ENCODE peak calls at places on chromosomes 3 and 15, in six cellular contexts. P is brain microvascular endothelial cell; A is CD8-positive, alpha-beta T cell; D is HFF-Myc; G is cardiac muscle cell; R is body of pancreas. V is an unnamed sample.

GRCh38 chr3:125186261-125186770 is 26.2 kb downstream of the SLC12A8 start:
- DNase-seq in P (peak), D (no peak), A (no peak), R (peak), G (peak), V (no peak)

GRCh38 chr3:186630950-186631624 is 9.1 kb upstream of the FETUB start:
- DNase-seq in R (no peak), P (no peak), A (no peak), D (no peak), G (no peak), V (no peak)

GRCh38 chr3:62686486-62686885 is 188.7 kb downstream of the CADPS start:
- DNase-seq in D (no peak), P (no peak), R (no peak), A (no peak), G (peak), V (no peak)

GRCh38 chr15:75989045-75989444 is 23.2 kb downstream of the NRG4 start:
- DNase-seq in D (no peak), R (no peak), G (no peak), P (no peak), A (no peak), V (no peak)

GRCh38 chr3:10763248-10763620 is 52.8 kb upstream of the SLC6A11 start:
- DNase-seq in A (no peak), P (no peak), R (no peak), D (no peak), G (no peak), V (no peak)

GRCh38 chr15:78018445-78018844 is 59.1 kb downstream of the TBC1D2B start:
- DNase-seq in R (peak), G (no peak), P (no peak), A (no peak), D (no peak), V (no peak)

GRCh38 chr3:128870327-128870726 is 9.1 kb upstream of the ACAD9 start:
- DNase-seq in G (no peak), P (no peak), A (no peak), D (no peak), R (no peak), V (no peak)

GRCh38 chr15:54289590-54290136 is 311.4 kb downstream of the UNC13C start:
- DNase-seq in R (no peak), G (no peak), D (no peak), A (no peak), P (no peak), V (no peak)

DNA sequence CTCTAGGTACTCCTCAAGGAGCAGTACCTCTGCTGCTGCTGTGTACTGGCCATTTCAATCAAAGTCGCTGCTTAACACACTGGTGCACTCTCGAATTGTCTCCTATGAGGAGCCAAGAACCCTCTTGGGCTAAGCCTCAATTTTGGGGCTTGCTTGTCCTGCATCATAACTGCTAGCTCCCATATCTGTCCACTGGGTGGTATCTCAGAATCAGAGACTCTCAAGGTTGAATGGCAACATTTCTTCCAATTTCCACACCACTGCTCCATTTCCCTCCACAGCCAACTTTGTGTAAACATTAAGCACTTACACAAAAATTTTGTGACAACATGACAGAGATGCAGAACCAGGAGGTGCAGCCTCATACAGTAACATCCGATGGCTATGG is 82.4 kb downstream of the XXYLT1 start:
- DNase-seq in R (no peak), G (no peak), A (no peak), P (no peak), D (no peak), V (no peak)
- TF ChIP-seq CTCF in R (no peak), G (peak), A (no peak), P (peak), D (no peak), V (peak)

GRCh38 chr15:40764766-40765136 is 883 bp downstream of the GCHFR start:
- DNase-seq in P (no peak), D (no peak), G (peak), R (no peak), A (no peak), V (no peak)
- H3K4me3 ChIP-seq in P (no peak), D (peak), G (peak), R (no peak), A (peak), V (peak)

GRCh38 chr3:134646086-134646485 is 4.7 kb downstream of the KY start:
- DNase-seq in G (no peak), P (no peak), R (no peak), D (no peak), A (no peak), V (no peak)
- TF ChIP-seq CTCF in G (no peak), P (no peak), R (no peak), D (no peak), A (no peak), V (no peak)

DNA sequence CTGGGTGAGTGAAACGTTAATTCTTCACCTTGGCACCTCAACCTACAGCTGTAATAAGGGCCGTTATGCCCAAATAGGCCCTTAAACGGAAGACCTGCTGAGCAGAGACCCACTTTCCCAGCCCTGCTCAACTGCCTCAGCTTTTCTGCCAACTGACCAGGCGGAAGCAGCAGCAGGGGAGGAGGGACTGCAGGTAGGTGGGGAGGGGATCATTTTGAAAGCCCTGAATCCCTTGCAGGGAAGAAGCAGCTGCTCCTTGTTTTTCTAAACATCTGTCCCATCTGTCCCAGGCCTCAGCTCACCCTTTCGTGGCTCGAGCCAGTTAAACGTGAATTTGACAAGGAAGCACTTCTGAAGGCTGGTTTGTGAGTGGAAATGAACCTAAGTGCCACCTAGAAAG is 979 bp upstream of the CMC1 start:
- DNase-seq in D (no peak), R (no peak), P (no peak), A (no peak), G (no peak), V (no peak)
- H3K4me3 ChIP-seq in D (no peak), R (no peak), P (no peak), A (peak), G (no peak), V (no peak)

GRCh38 chr3:23663661-23664186 is 142.0 kb upstream of the UBE2E1 start:
- DNase-seq in A (no peak), G (no peak), R (no peak), P (no peak), D (no peak), V (no peak)
- TF ChIP-seq CTCF in A (no peak), G (no peak), R (no peak), P (no peak), D (no peak), V (no peak)

DNA sequence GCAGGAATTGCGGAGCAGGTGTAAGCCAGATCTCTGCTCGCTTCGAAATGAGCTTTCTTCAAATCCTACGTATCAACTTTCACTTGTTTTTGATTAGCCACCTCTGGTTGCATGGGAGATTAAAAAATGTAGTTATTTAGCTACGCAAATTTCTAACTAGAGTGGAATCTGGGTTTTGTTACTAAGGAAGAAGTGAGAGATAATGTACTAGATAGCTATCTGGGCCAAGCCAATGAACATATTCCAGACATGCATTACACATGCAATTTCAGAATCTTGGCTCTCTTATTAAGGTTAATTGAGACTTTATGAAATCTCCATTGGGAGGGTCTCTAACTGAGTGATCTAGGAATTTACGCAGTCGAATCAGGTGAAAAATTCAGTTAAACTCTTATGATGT is 765.7 kb downstream of the DIPK2A start:
- DNase-seq in P (no peak), D (no peak), A (no peak), G (no peak), R (no peak), V (no peak)
- H3K4me3 ChIP-seq in P (no peak), D (no peak), A (no peak), G (no peak), R (no peak), V (no peak)

GRCh38 chr3:12691733-12692132 is 27.8 kb upstream of the RAF1 start:
- DNase-seq in A (no peak), R (no peak), G (no peak), D (no peak), P (no peak), V (no peak)
- TF ChIP-seq CTCF in A (no peak), R (no peak), G (no peak), D (no peak), P (no peak), V (no peak)

V was measured in astrocyte of the cerebellum.